ENCODE peak calls at places on chromosomes 3 and 15, in eight cellular contexts. One of them, this sample, is unnamed.

GRCh38 chr15:57640935-57641682 is 49.4 kb downstream of the MYZAP start:
- DNase-seq in cardiac muscle cell: peak; percentile 55
- DNase-seq in CD8-positive, alpha-beta T cell: no peak
- DNase-seq in DND-41: peak; percentile 54
- DNase-seq in SJSA1: no peak
- DNase-seq in CD4-positive, alpha-beta T cell: no peak
- DNase-seq in keratinocyte: no peak
- DNase-seq in HCT116: no peak
- DNase-seq in this sample: peak; percentile 4

GRCh38 chr15:95407534-95407933 is 923.0 kb upstream of the NR2F2 start:
- DNase-seq in CD4-positive, alpha-beta T cell: no peak
- DNase-seq in HCT116: no peak
- DNase-seq in SJSA1: no peak
- DNase-seq in cardiac muscle cell: no peak
- DNase-seq in keratinocyte: no peak
- DNase-seq in DND-41: no peak
- DNase-seq in CD8-positive, alpha-beta T cell: no peak
- DNase-seq in this sample: no peak

GRCh38 chr3:88044411-88044810 is 14.4 kb downstream of the CGGBP1 start:
- DNase-seq in SJSA1: no peak
- DNase-seq in DND-41: no peak
- DNase-seq in CD4-positive, alpha-beta T cell: no peak
- DNase-seq in CD8-positive, alpha-beta T cell: no peak
- DNase-seq in HCT116: no peak
- DNase-seq in keratinocyte: no peak
- DNase-seq in cardiac muscle cell: no peak
- DNase-seq in this sample: no peak

GRCh38 chr3:183341545-183342288 is 86.7 kb downstream of the MCF2L2 start:
- DNase-seq in SJSA1: no peak
- DNase-seq in CD8-positive, alpha-beta T cell: no peak
- DNase-seq in keratinocyte: no peak
- DNase-seq in DND-41: no peak
- DNase-seq in CD4-positive, alpha-beta T cell: no peak
- DNase-seq in cardiac muscle cell: no peak
- DNase-seq in HCT116: no peak
- DNase-seq in this sample: no peak

GRCh38 chr3:131502530-131503327 is at the start of gene MRPL3:
- DNase-seq in CD8-positive, alpha-beta T cell: peak; percentile 77
- DNase-seq in CD4-positive, alpha-beta T cell: peak; percentile 78
- DNase-seq in cardiac muscle cell: peak; percentile 93
- DNase-seq in SJSA1: peak; percentile 73
- DNase-seq in HCT116: peak; percentile 79
- DNase-seq in DND-41: peak; percentile 85
- DNase-seq in keratinocyte: peak; percentile 15
- DNase-seq in this sample: peak; percentile 79

GRCh38 chr3:195068045-195068444 is 202.9 kb downstream of the XXYLT1 start:
- DNase-seq in SJSA1: no peak
- DNase-seq in CD8-positive, alpha-beta T cell: no peak
- DNase-seq in DND-41: no peak
- DNase-seq in CD4-positive, alpha-beta T cell: no peak
- DNase-seq in cardiac muscle cell: no peak
- DNase-seq in keratinocyte: no peak
- DNase-seq in HCT116: no peak
- DNase-seq in this sample: no peak

GRCh38 chr3:117750674-117751073 is 1041.1 kb downstream of the TUSC7 start:
- DNase-seq in DND-41: no peak
- DNase-seq in cardiac muscle cell: no peak
- DNase-seq in keratinocyte: no peak
- DNase-seq in CD4-positive, alpha-beta T cell: no peak
- DNase-seq in CD8-positive, alpha-beta T cell: no peak
- DNase-seq in SJSA1: no peak
- DNase-seq in HCT116: no peak
- DNase-seq in this sample: no peak

GRCh38 chr3:130414457-130414856 is 69.0 kb downstream of the COL6A5 start:
- DNase-seq in cardiac muscle cell: no peak
- DNase-seq in CD4-positive, alpha-beta T cell: no peak
- DNase-seq in keratinocyte: no peak
- DNase-seq in HCT116: no peak
- DNase-seq in DND-41: no peak
- DNase-seq in SJSA1: no peak
- DNase-seq in CD8-positive, alpha-beta T cell: no peak
- DNase-seq in this sample: no peak

GRCh38 chr3:186097663-186098451 is 11.0 kb downstream of the ETV5 start:
- DNase-seq in HCT116: peak; percentile 64
- DNase-seq in SJSA1: peak; percentile 87
- DNase-seq in CD4-positive, alpha-beta T cell: no peak
- DNase-seq in cardiac muscle cell: peak; percentile 93
- DNase-seq in keratinocyte: peak; percentile 86
- DNase-seq in DND-41: no peak
- DNase-seq in CD8-positive, alpha-beta T cell: no peak
- DNase-seq in this sample: no peak

GRCh38 chr15:45307230-45307924 is 55.3 kb downstream of the SLC28A2 start:
- DNase-seq in keratinocyte: no peak
- DNase-seq in cardiac muscle cell: peak; percentile 79
- DNase-seq in CD8-positive, alpha-beta T cell: no peak
- DNase-seq in SJSA1: peak; percentile 19
- DNase-seq in DND-41: no peak
- DNase-seq in HCT116: peak; percentile 32
- DNase-seq in CD4-positive, alpha-beta T cell: no peak
- DNase-seq in this sample: no peak

GRCh38 chr3:65560133-65560532 is 478.6 kb downstream of the MAGI1 start:
- DNase-seq in HCT116: no peak
- DNase-seq in keratinocyte: no peak
- DNase-seq in SJSA1: no peak
- DNase-seq in CD8-positive, alpha-beta T cell: no peak
- DNase-seq in CD4-positive, alpha-beta T cell: no peak
- DNase-seq in cardiac muscle cell: no peak
- DNase-seq in DND-41: no peak
- DNase-seq in this sample: no peak

GRCh38 chr3:79729096-79729495 is 38.7 kb downstream of the ROBO1 start:
- DNase-seq in SJSA1: no peak
- DNase-seq in CD8-positive, alpha-beta T cell: no peak
- DNase-seq in HCT116: no peak
- DNase-seq in CD4-positive, alpha-beta T cell: no peak
- DNase-seq in cardiac muscle cell: peak; percentile 3
- DNase-seq in DND-41: no peak
- DNase-seq in keratinocyte: no peak
- DNase-seq in this sample: no peak

GRCh38 chr15:65994832-65995231 is 125.5 kb downstream of the RAB11A start:
- DNase-seq in keratinocyte: no peak
- DNase-seq in CD8-positive, alpha-beta T cell: no peak
- DNase-seq in CD4-positive, alpha-beta T cell: no peak
- DNase-seq in SJSA1: no peak
- DNase-seq in HCT116: no peak
- DNase-seq in DND-41: no peak
- DNase-seq in cardiac muscle cell: no peak
- DNase-seq in this sample: no peak

GRCh38 chr3:100265016-100265415 is 4.2 kb downstream of the TBC1D23 start:
- DNase-seq in keratinocyte: no peak
- DNase-seq in DND-41: no peak
- DNase-seq in cardiac muscle cell: no peak
- DNase-seq in CD4-positive, alpha-beta T cell: no peak
- DNase-seq in HCT116: no peak
- DNase-seq in SJSA1: no peak
- DNase-seq in CD8-positive, alpha-beta T cell: no peak
- DNase-seq in this sample: no peak

GRCh38 chr15:99169769-99170311 is 65.0 kb downstream of the SYNM start:
- DNase-seq in DND-41: no peak
- DNase-seq in CD4-positive, alpha-beta T cell: no peak
- DNase-seq in CD8-positive, alpha-beta T cell: no peak
- DNase-seq in SJSA1: no peak
- DNase-seq in cardiac muscle cell: peak; percentile 86
- DNase-seq in HCT116: no peak
- DNase-seq in keratinocyte: no peak
- DNase-seq in this sample: no peak

GRCh38 chr3:94360982-94361381 is 298.1 kb downstream of the NSUN3 start:
- DNase-seq in SJSA1: no peak
- DNase-seq in cardiac muscle cell: peak; percentile 10
- DNase-seq in CD4-positive, alpha-beta T cell: no peak
- DNase-seq in HCT116: no peak
- DNase-seq in DND-41: no peak
- DNase-seq in CD8-positive, alpha-beta T cell: no peak
- DNase-seq in keratinocyte: no peak
- DNase-seq in this sample: no peak

GRCh38 chr3:125110876-125111480 is 55.2 kb upstream of the HEG1 start:
- DNase-seq in SJSA1: no peak
- DNase-seq in keratinocyte: no peak
- DNase-seq in DND-41: no peak
- DNase-seq in cardiac muscle cell: no peak
- DNase-seq in CD4-positive, alpha-beta T cell: no peak
- DNase-seq in CD8-positive, alpha-beta T cell: no peak
- DNase-seq in HCT116: no peak
- DNase-seq in this sample: no peak

GRCh38 chr15:66878761-66879160 is 176.7 kb downstream of the SMAD6 start:
- DNase-seq in CD4-positive, alpha-beta T cell: no peak
- DNase-seq in keratinocyte: no peak
- DNase-seq in DND-41: no peak
- DNase-seq in CD8-positive, alpha-beta T cell: no peak
- DNase-seq in cardiac muscle cell: no peak
- DNase-seq in HCT116: no peak
- DNase-seq in SJSA1: no peak
- DNase-seq in this sample: no peak

GRCh38 chr3:69410301-69410700 is 24.4 kb upstream of the FRMD4B start:
- DNase-seq in CD8-positive, alpha-beta T cell: peak; percentile 38
- DNase-seq in HCT116: peak; percentile 51
- DNase-seq in DND-41: peak; percentile 87
- DNase-seq in keratinocyte: peak; percentile 66
- DNase-seq in CD4-positive, alpha-beta T cell: peak; percentile 38
- DNase-seq in cardiac muscle cell: peak; percentile 77
- DNase-seq in SJSA1: peak; percentile 11
- DNase-seq in this sample: peak; percentile 48

GRCh38 chr3:171862993-171863521 is 19.9 kb downstream of the TMEM212 start:
- DNase-seq in HCT116: no peak
- DNase-seq in SJSA1: peak; percentile 88
- DNase-seq in DND-41: peak; percentile 5
- DNase-seq in CD4-positive, alpha-beta T cell: no peak
- DNase-seq in CD8-positive, alpha-beta T cell: no peak
- DNase-seq in keratinocyte: no peak
- DNase-seq in cardiac muscle cell: peak; percentile 77
- DNase-seq in this sample: no peak

GRCh38 chr3:47356201-47356600 is 24.6 kb upstream of the PTPN23 start:
- DNase-seq in DND-41: no peak
- DNase-seq in CD8-positive, alpha-beta T cell: no peak
- DNase-seq in CD4-positive, alpha-beta T cell: no peak
- DNase-seq in keratinocyte: no peak
- DNase-seq in HCT116: no peak
- DNase-seq in SJSA1: no peak
- DNase-seq in cardiac muscle cell: no peak
- DNase-seq in this sample: no peak
- H3K9me3 ChIP-seq in DND-41: peaks cover 14% of the 10 kb centered on the region
- H3K9me3 ChIP-seq in CD8-positive, alpha-beta T cell: peaks cover 5% of the 10 kb centered on the region
- H3K9me3 ChIP-seq in CD4-positive, alpha-beta T cell: peaks cover 19% of the 10 kb centered on the region
- H3K9me3 ChIP-seq in keratinocyte: peaks cover 18% of the 10 kb centered on the region
- H3K9me3 ChIP-seq in HCT116: peaks cover 15% of the 10 kb centered on the region
- H3K9me3 ChIP-seq in SJSA1: peaks cover 7% of the 10 kb centered on the region
- H3K9me3 ChIP-seq in cardiac muscle cell: no peaks in the 10 kb centered on the region
- H3K9me3 ChIP-seq in this sample: no peaks in the 10 kb centered on the region

DNA sequence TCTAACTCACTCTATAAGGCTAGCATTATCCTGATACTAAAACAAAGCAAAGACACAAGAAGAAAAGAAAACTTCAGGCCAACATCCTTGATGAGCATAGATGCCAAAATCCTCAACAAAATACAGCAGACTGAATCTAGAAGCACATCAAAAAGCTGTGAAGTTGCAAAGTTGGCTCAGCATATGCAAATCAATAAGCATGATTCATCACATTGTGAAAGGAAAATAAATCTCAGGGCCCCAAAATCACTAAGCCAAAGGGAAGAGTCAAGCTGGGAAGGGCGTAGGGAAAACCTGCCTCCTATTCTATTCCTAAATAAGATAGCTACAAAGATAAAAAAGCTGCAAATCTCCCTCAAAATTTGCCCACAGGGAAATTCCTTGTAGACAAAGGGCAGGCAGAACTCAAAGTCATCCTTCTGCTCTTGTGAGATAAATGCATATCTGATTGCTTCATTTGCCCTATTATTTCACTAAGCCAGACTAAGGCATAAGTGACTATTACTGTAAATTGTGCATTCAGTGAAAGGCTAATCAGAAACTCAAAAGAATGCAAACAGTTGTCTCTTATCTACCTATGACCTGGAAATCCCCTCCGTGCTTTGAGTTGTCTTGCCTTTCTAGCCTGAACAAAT is 30.4 kb upstream of the CCNL1 start:
- DNase-seq in DND-41: no peak
- DNase-seq in HCT116: no peak
- DNase-seq in CD4-positive, alpha-beta T cell: no peak
- DNase-seq in keratinocyte: no peak
- DNase-seq in cardiac muscle cell: no peak
- DNase-seq in CD8-positive, alpha-beta T cell: no peak
- DNase-seq in SJSA1: no peak
- DNase-seq in this sample: no peak
- H3K9me3 ChIP-seq in DND-41: peaks cover 11% of the 10 kb centered on the region
- H3K9me3 ChIP-seq in HCT116: peaks cover 7% of the 10 kb centered on the region
- H3K9me3 ChIP-seq in CD4-positive, alpha-beta T cell: peaks cover 56% of the 10 kb centered on the region
- H3K9me3 ChIP-seq in keratinocyte: peaks cover 4% of the 10 kb centered on the region
- H3K9me3 ChIP-seq in cardiac muscle cell: no peaks in the 10 kb centered on the region
- H3K9me3 ChIP-seq in CD8-positive, alpha-beta T cell: peaks cover 29% of the 10 kb centered on the region
- H3K9me3 ChIP-seq in SJSA1: peaks cover 10% of the 10 kb centered on the region
- H3K9me3 ChIP-seq in this sample: peaks cover 7% of the 10 kb centered on the region

DNA sequence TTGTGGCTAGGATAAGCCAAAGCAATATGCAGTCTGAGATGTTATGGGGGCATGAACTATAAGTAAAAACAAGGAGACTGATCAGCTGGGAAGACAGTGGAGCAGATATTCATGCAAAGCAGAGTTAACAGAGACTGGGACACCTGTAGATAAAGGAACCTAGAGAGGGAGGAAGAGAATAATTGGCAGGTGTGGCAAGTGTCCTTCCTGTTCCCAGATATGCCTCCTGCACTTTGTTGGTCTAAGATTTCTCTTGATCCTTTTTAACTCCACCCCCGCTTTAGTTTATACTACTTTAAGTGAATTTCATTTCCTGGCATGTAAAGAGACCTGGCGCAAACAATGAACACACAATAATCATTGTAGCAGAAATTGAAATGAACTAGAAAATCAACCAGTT is 169.4 kb downstream of the CNTN6 start:
- DNase-seq in CD8-positive, alpha-beta T cell: no peak
- DNase-seq in CD4-positive, alpha-beta T cell: no peak
- DNase-seq in HCT116: no peak
- DNase-seq in SJSA1: no peak
- DNase-seq in cardiac muscle cell: no peak
- DNase-seq in DND-41: no peak
- DNase-seq in keratinocyte: no peak
- DNase-seq in this sample: no peak
- H3K9me3 ChIP-seq in CD8-positive, alpha-beta T cell: no peaks in the 10 kb centered on the region
- H3K9me3 ChIP-seq in CD4-positive, alpha-beta T cell: no peaks in the 10 kb centered on the region
- H3K9me3 ChIP-seq in HCT116: peaks cover 28% of the 10 kb centered on the region
- H3K9me3 ChIP-seq in SJSA1: no peaks in the 10 kb centered on the region
- H3K9me3 ChIP-seq in cardiac muscle cell: no peaks in the 10 kb centered on the region
- H3K9me3 ChIP-seq in DND-41: no peaks in the 10 kb centered on the region
- H3K9me3 ChIP-seq in keratinocyte: no peaks in the 10 kb centered on the region
- H3K9me3 ChIP-seq in this sample: no peaks in the 10 kb centered on the region

DNA sequence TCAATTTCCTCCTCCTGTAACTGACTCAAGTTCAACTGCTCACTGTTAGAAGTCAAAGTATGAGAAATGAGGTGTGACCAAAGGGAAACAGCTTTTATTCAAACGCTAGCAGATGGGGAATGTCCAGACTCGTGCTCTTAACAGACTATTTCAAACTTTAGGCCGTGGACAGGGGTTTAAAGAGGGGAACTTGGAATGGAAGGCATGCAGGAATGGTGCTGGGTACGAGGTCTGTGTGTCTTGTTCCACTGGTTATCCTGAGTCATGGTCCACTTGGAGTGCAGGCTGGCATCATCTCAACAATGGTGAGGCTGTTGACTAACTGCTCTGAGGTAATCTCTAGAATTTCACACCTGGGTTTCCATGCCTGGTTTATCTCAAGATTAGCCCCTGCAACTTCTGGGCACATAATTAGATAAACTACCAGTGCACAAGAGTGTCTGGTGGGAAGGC is 22.9 kb upstream of the DNAAF4 start:
- DNase-seq in DND-41: no peak
- DNase-seq in cardiac muscle cell: peak; percentile 37
- DNase-seq in CD4-positive, alpha-beta T cell: no peak
- DNase-seq in keratinocyte: no peak
- DNase-seq in CD8-positive, alpha-beta T cell: no peak
- DNase-seq in SJSA1: no peak
- DNase-seq in HCT116: no peak
- DNase-seq in this sample: no peak
- H3K9me3 ChIP-seq in DND-41: no peaks in the 10 kb centered on the region
- H3K9me3 ChIP-seq in cardiac muscle cell: no peaks in the 10 kb centered on the region
- H3K9me3 ChIP-seq in CD4-positive, alpha-beta T cell: no peaks in the 10 kb centered on the region
- H3K9me3 ChIP-seq in keratinocyte: no peaks in the 10 kb centered on the region
- H3K9me3 ChIP-seq in CD8-positive, alpha-beta T cell: no peaks in the 10 kb centered on the region
- H3K9me3 ChIP-seq in SJSA1: no peaks in the 10 kb centered on the region
- H3K9me3 ChIP-seq in HCT116: no peaks in the 10 kb centered on the region
- H3K9me3 ChIP-seq in this sample: no peaks in the 10 kb centered on the region

This sample was measured in CD4-positive, alpha-beta memory T cell.